ENCODE peak calls at places on chromosomes 7 and 10, in four cellular contexts. A is HepG2, F is HCT116, R is endothelial cell of umbilical vein. Q is an unnamed sample.

GRCh38 chr7:20697351-20697750 is 81.9 kb downstream of the ABCB5 start:
- DNase-seq in F (no peak), R (no peak), A (no peak), Q (no peak)

GRCh38 chr10:103770139-103770538 is 85.2 kb downstream of the SH3PXD2A start:
- DNase-seq in F (no peak), A (no peak), R (no peak), Q (no peak)

GRCh38 chr7:41685684-41686083 is 17.2 kb downstream of the INHBA start:
- DNase-seq in R (peak), A (no peak), F (no peak), Q (no peak)

GRCh38 chr7:981793-982510 is 1.0 kb upstream of the CYP2W1 start:
- DNase-seq in A (no peak), R (no peak), F (no peak), Q (no peak)

GRCh38 chr10:108616559-108617285 is 1306.6 kb downstream of the XPNPEP1 start:
- DNase-seq in R (no peak), A (no peak), F (no peak), Q (no peak)

GRCh38 chr10:99370993-99371392 is 41.8 kb downstream of the CNNM1 start:
- DNase-seq in F (peak), R (peak), A (peak), Q (no peak)

GRCh38 chr10:48653944-48654698 is 30.6 kb upstream of the WDFY4 start:
- DNase-seq in A (no peak), F (no peak), R (no peak), Q (no peak)

GRCh38 chr10:17216901-17217395 is 11.1 kb upstream of the VIM start:
- DNase-seq in A (no peak), R (no peak), F (no peak), Q (no peak)

GRCh38 chr7:15703732-15704131 is 17.2 kb upstream of the MEOX2 start:
- DNase-seq in F (no peak), R (no peak), A (no peak), Q (no peak)

GRCh38 chr7:139246905-139247304 is 15.9 kb downstream of the UBN2 start:
- DNase-seq in A (no peak), F (no peak), R (no peak), Q (no peak)

GRCh38 chr7:36285276-36285675 is 104.4 kb upstream of the ANLN start:
- DNase-seq in A (no peak), F (no peak), R (no peak), Q (no peak)

GRCh38 chr10:30688456-30688855 is 58.9 kb upstream of the LYZL2 start:
- DNase-seq in A (no peak), F (no peak), R (no peak), Q (no peak)

GRCh38 chr7:74586258-74587200 is 71.0 kb upstream of the GTF2I start:
- DNase-seq in A (no peak), R (no peak), F (no peak), Q (no peak)

GRCh38 chr10:31020128-31020527 is 11.5 kb downstream of the ZNF438 start:
- DNase-seq in F (no peak), A (no peak), R (no peak), Q (no peak)

GRCh38 chr7:78751253-78751652 is 702.2 kb downstream of the MAGI2 start:
- DNase-seq in A (no peak), F (no peak), R (no peak), Q (no peak)

GRCh38 chr10:32795598-32796183 is 162.3 kb downstream of the ITGB1 start:
- DNase-seq in F (peak), R (peak), A (peak), Q (no peak)

GRCh38 chr7:108528183-108528712 is 2.3 kb upstream of the PNPLA8 start:
- DNase-seq in R (no peak), F (peak), A (no peak), Q (no peak)

GRCh38 chr7:142581341-142581740 is 167.9 kb upstream of the PRSS1 start:
- DNase-seq in A (no peak), R (no peak), F (no peak), Q (no peak)

GRCh38 chr7:17651926-17652385 is 288.3 kb downstream of the SNX13 start:
- DNase-seq in F (no peak), R (peak), A (no peak), Q (no peak)

GRCh38 chr7:106603300-106603699 is 57.7 kb downstream of the CCDC71L start:
- DNase-seq in F (no peak), R (no peak), A (no peak), Q (no peak)

GRCh38 chr10:80414126-80414898 is 6.0 kb downstream of the PRXL2A start:
- DNase-seq in R (peak), F (no peak), A (peak), Q (no peak)

GRCh38 chr10:130190065-130190736 is 54.0 kb downstream of the GLRX3 start:
- DNase-seq in A (peak), R (peak), F (peak), Q (no peak)
- H3K9ac ChIP-seq in A (peak), R (no peak), F (no peak), Q (no peak)

GRCh38 chr10:101831169-101831811 is 12.3 kb downstream of the KCNIP2 start:
- DNase-seq in A (no peak), R (no peak), F (no peak), Q (no peak)

GRCh38 chr10:101827919-101828600 is 9.8 kb upstream of the OGA start:
- DNase-seq in F (no peak), A (no peak), R (no peak), Q (no peak)

GRCh38 chr10:101828734-101829551 is 10.7 kb upstream of the OGA start:
- DNase-seq in R (no peak), F (no peak), A (no peak), Q (no peak)

GRCh38 chr10:101829561-101830315 is 11.5 kb upstream of the OGA start:
- DNase-seq in R (no peak), A (no peak), F (no peak), Q (no peak)

DNA sequence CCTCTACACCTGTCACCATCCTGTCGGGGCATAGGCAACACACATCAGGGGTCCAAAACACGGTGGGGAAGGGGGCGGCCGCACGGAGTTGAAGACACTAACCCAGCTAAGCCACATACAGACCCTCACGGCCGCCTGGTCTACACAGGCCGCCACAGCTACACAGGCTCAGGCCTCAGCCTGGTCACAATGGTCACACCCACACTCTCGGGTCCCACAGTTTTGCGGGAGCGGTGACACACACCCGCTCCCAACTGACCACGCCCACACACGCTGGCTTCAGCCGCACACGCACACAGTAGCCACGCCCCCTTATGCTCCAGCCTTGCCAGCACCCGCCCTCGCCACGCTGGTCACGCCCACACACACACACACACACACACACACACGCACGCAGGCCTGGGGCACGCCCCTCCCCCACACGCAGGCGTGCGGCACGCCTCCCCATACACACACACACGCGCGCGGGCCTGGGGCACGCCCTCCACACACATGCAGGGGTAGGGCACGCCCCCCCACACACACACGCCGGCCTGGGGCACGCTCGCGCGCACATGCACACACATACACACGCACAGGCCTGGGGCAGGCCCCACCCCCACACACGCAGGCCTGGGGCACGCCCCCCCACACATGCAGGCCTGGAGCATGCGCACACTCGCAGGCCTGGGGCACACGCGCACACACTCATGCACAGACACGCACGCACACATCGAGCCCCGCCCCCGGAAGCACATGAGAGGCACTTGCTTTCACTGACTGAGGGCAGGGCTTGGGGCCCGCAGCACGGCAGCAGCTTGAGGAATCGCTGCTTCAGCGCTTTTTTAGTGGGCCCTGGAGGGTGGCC is 12.3 kb upstream of the OGA start:
- DNase-seq in A (no peak), R (peak), F (peak), Q (peak)
- TF ChIP-seq POLR2AphosphoS5 in A (no peak), R (peak), F (peak), Q (peak)

GRCh38 chr10:60042262-60042661 is 135.9 kb upstream of the CCDC6 start:
- DNase-seq in F (no peak), A (no peak), R (no peak), Q (no peak)

GRCh38 chr10:60043561-60043960 is 137.2 kb upstream of the CCDC6 start:
- DNase-seq in F (no peak), A (no peak), R (no peak), Q (no peak)

GRCh38 chr10:60042959-60043358 is 136.6 kb upstream of the CCDC6 start:
- DNase-seq in R (no peak), F (no peak), A (no peak), Q (no peak)

GRCh38 chr10:60041489-60042133 is 135.3 kb upstream of the CCDC6 start:
- DNase-seq in A (no peak), R (no peak), F (no peak), Q (no peak)

GRCh38 chr10:60040003-60040662 is 133.8 kb upstream of the CCDC6 start:
- DNase-seq in R (no peak), A (no peak), F (no peak), Q (no peak)
- H3K9ac ChIP-seq in R (no peak), A (no peak), F (no peak), Q (no peak)

GRCh38 chr10:123772645-123773508 is 106.7 kb downstream of the GPR26 start:
- DNase-seq in A (no peak), R (no peak), F (no peak), Q (no peak)
- TF ChIP-seq POLR2AphosphoS5 in A (no peak), R (no peak), F (no peak), Q (no peak)